ENCODE peak calls at places on chromosomes 13 and 19, in eight cellular contexts. G is nucleus accumbens; A is RWPE1; W is NT2/D1; C is kidney epithelial cell; E is CD8-positive, alpha-beta T cell; L is activated T-helper 9 cell treated with anti-CD3 and anti-CD28 coated beads, Interleukin-2, amount 50 U/mL, for 16 hours; Y is dorsolateral prefrontal cortex. I is an unnamed sample.

GRCh38 chr13:47334173-47334572 is 437.3 kb upstream of the HTR2A start:
- DNase-seq in G (no peak), A (no peak), W (no peak), C (peak; percentile 28), E (no peak), L (no peak), Y (peak; percentile 37), I (no peak)

GRCh38 chr13:28494537-28494860 is 429 bp downstream of the FLT1 start:
- DNase-seq in G (no peak), A (no peak), W (no peak), C (no peak), E (no peak), L (no peak), Y (no peak), I (no peak)

GRCh38 chr13:23147264-23147663 is 33.5 kb upstream of the SGCG start:
- DNase-seq in G (no peak), A (no peak), W (no peak), C (no peak), E (no peak), L (no peak), Y (no peak), I (no peak)

GRCh38 chr19:18660051-18660910 is 23.2 kb upstream of the CRTC1 start:
- DNase-seq in G (no peak), A (no peak), W (no peak), C (no peak), E (no peak), L (no peak), Y (no peak), I (peak; percentile 57)

GRCh38 chr19:12202250-12202649 is 39.4 kb downstream of the ZNF136 start:
- DNase-seq in G (no peak), A (no peak), W (peak; percentile 43), C (no peak), E (peak; percentile 28), L (peak; percentile 20), Y (no peak), I (peak; percentile 45)

GRCh38 chr13:37534181-37534580 is 64.4 kb downstream of the POSTN start:
- DNase-seq in G (no peak), A (peak; percentile 17), W (no peak), C (no peak), E (no peak), L (no peak), Y (no peak), I (peak; percentile 20)

GRCh38 chr19:1848399-1849131 is at the start of gene REXO1:
- DNase-seq in G (peak; percentile 96), A (peak; percentile 83), W (peak; percentile 93), C (no peak), E (peak; percentile 96), L (peak; percentile 95), Y (peak; percentile 94), I (peak; percentile 91)

GRCh38 chr19:10010247-10010691 is at the start of gene COL5A3:
- DNase-seq in G (no peak), A (peak; percentile 70), W (no peak), C (no peak), E (no peak), L (no peak), Y (no peak), I (no peak)

GRCh38 chr19:50358483-50359431 is 6.7 kb downstream of the NAPSA start:
- DNase-seq in G (peak; percentile 67), A (peak; percentile 79), W (no peak), C (no peak), E (peak; percentile 52), L (peak; percentile 63), Y (peak; percentile 68), I (no peak)

GRCh38 chr19:29325241-29325975 is 112.5 kb upstream of the UQCRFS1 start:
- DNase-seq in G (no peak), A (no peak), W (no peak), C (no peak), E (no peak), L (no peak), Y (no peak), I (no peak)

GRCh38 chr13:23477096-23477495 is 43.6 kb upstream of the SACS start:
- DNase-seq in G (no peak), A (no peak), W (no peak), C (no peak), E (no peak), L (no peak), Y (no peak), I (no peak)

GRCh38 chr13:94613051-94613450 is 11.4 kb downstream of the GPR180 start:
- DNase-seq in G (no peak), A (no peak), W (no peak), C (no peak), E (no peak), L (no peak), Y (no peak), I (no peak)

GRCh38 chr13:108987488-108987887 is 358.1 kb downstream of the MYO16 start:
- DNase-seq in G (no peak), A (no peak), W (no peak), C (no peak), E (no peak), L (no peak), Y (no peak), I (no peak)

GRCh38 chr19:2226840-2227360 is 9.2 kb downstream of the PLEKHJ1 start:
- DNase-seq in G (no peak), A (no peak), W (no peak), C (no peak), E (no peak), L (no peak), Y (no peak), I (no peak)

GRCh38 chr13:47216176-47216822 is 319.4 kb upstream of the HTR2A start:
- DNase-seq in G (no peak), A (peak; percentile 49), W (no peak), C (peak; percentile 50), E (no peak), L (no peak), Y (no peak), I (no peak)

GRCh38 chr13:114013336-114013735 is 39.5 kb upstream of the C13orf46 start:
- DNase-seq in G (no peak), A (no peak), W (no peak), C (no peak), E (no peak), L (no peak), Y (no peak), I (no peak)

GRCh38 chr19:40799558-40800338 is 757 bp downstream of the EGLN2 start:
- DNase-seq in G (peak; percentile 44), A (no peak), W (no peak), C (no peak), E (no peak), L (no peak), Y (no peak), I (no peak)